ENCODE peak calls at places on chromosome X, in four cellular contexts. Q is SK-N-SH, I is HepG2, H is GM12878. T is an unnamed sample.

GRCh38 chrX:16836371-16836770 is 33.8 kb downstream of the RBBP7 start:
- DNase-seq in Q (peak; percentile 47), I (peak; percentile 17), H (no peak), T (peak; percentile 20)

GRCh38 chrX:12210196-12210815 is 72.0 kb downstream of the FRMPD4 start:
- DNase-seq in Q (no peak), I (no peak), H (no peak), T (no peak)

GRCh38 chrX:102546818-102547493 is 30.4 kb upstream of the TMSB15A start:
- DNase-seq in Q (peak; percentile 54), I (no peak), H (no peak), T (no peak)

GRCh38 chrX:88655460-88655859 is 91.6 kb upstream of the CPXCR1 start:
- DNase-seq in Q (no peak), I (no peak), H (no peak), T (no peak)

GRCh38 chrX:149631293-149632165 is at the start of gene TMEM185A:
- DNase-seq in Q (peak; percentile 88), I (peak; percentile 30), H (no peak), T (peak; percentile 76)

GRCh38 chrX:39477438-39478120 is 620.2 kb downstream of the BCOR start:
- DNase-seq in Q (no peak), I (no peak), H (no peak), T (peak; percentile 34)

GRCh38 chrX:25427873-25428555 is 412.2 kb upstream of the ARX start:
- DNase-seq in Q (no peak), I (no peak), H (no peak), T (no peak)

GRCh38 chrX:10233173-10233572 is 76.4 kb downstream of the CLCN4 start:
- DNase-seq in Q (no peak), I (no peak), H (no peak), T (no peak)

GRCh38 chrX:15254852-15255251 is 15.0 kb downstream of the ASB9 start:
- DNase-seq in Q (no peak), I (no peak), H (no peak), T (no peak)

GRCh38 chrX:46340696-46341095 is 204.5 kb downstream of the ZNF674 start:
- DNase-seq in Q (no peak), I (no peak), H (no peak), T (no peak)

GRCh38 chrX:51834076-51834475 is 59.3 kb upstream of the MAGED1 start:
- DNase-seq in Q (no peak), I (no peak), H (no peak), T (no peak)

GRCh38 chrX:357693-358471 is 28.8 kb downstream of the PPP2R3B start:
- DNase-seq in Q (no peak), I (no peak), H (no peak), T (no peak)

GRCh38 chrX:47649302-47649701 is 1.1 kb downstream of the ELK1 start:
- DNase-seq in Q (no peak), I (no peak), H (no peak), T (no peak)

GRCh38 chrX:150587585-150588503 is 19.4 kb downstream of the MTM1 start:
- DNase-seq in Q (peak; percentile 33), I (no peak), H (no peak), T (peak; percentile 34)

GRCh38 chrX:54807524-54808108 is at the start of gene MAGED2:
- DNase-seq in Q (peak; percentile 62), I (no peak), H (no peak), T (peak; percentile 25)

GRCh38 chrX:49988128-49988527 is 65.7 kb downstream of the CLCN5 start:
- DNase-seq in Q (no peak), I (no peak), H (no peak), T (no peak)

GRCh38 chrX:122596998-122597397 is 587.1 kb upstream of the GRIA3 start:
- DNase-seq in Q (no peak), I (no peak), H (no peak), T (no peak)

GRCh38 chrX:72139538-72139937 is 7.8 kb upstream of the RTL5 start:
- DNase-seq in Q (no peak), I (no peak), H (no peak), T (no peak)

GRCh38 chrX:108735087-108735679 is 1.2 kb downstream of the IRS4 start:
- DNase-seq in Q (peak; percentile 32), I (no peak), H (no peak), T (no peak)

GRCh38 chrX:345020-345925 is 26.7 kb upstream of the GTPBP6 start:
- DNase-seq in Q (no peak), I (no peak), H (no peak), T (no peak)

GRCh38 chrX:109732319-109732779 is 708 bp downstream of the ACSL4 start:
- DNase-seq in Q (peak; percentile 35), I (no peak), H (no peak), T (peak; percentile 25)

GRCh38 chrX:106302304-106302703 is 134.2 kb downstream of the PWWP3B start:
- DNase-seq in Q (no peak), I (peak; percentile 41), H (no peak), T (no peak)

GRCh38 chrX:17376381-17377046 is 1.5 kb downstream of the NHS start:
- DNase-seq in Q (no peak), I (no peak), H (no peak), T (no peak)

GRCh38 chrX:20205927-20206708 is 60.6 kb downstream of the RPS6KA3 start:
- DNase-seq in Q (no peak), I (no peak), H (no peak), T (no peak)

GRCh38 chrX:69607616-69608015 is 8.3 kb upstream of the EDA start:
- DNase-seq in Q (no peak), I (no peak), H (no peak), T (no peak)
- TF ChIP-seq NFIC in Q (no peak), I (no peak), H (no peak), T (no peak)

GRCh38 chrX:82335772-82336171 is 1133.9 kb downstream of the SH3BGRL start:
- DNase-seq in Q (no peak), I (no peak), H (no peak), T (no peak)
- TF ChIP-seq NFIC in Q (no peak), I (no peak), H (no peak), T (no peak)

GRCh38 chrX:68807818-68808217 is 21.0 kb upstream of the EFNB1 start:
- DNase-seq in Q (no peak), I (no peak), H (no peak), T (no peak)
- TF ChIP-seq NFIC in Q (no peak), I (no peak), H (no peak), T (no peak)

GRCh38 chrX:14125451-14125850 is 95.8 kb upstream of the GEMIN8 start:
- DNase-seq in Q (no peak), I (no peak), H (no peak), T (no peak)

DNA sequence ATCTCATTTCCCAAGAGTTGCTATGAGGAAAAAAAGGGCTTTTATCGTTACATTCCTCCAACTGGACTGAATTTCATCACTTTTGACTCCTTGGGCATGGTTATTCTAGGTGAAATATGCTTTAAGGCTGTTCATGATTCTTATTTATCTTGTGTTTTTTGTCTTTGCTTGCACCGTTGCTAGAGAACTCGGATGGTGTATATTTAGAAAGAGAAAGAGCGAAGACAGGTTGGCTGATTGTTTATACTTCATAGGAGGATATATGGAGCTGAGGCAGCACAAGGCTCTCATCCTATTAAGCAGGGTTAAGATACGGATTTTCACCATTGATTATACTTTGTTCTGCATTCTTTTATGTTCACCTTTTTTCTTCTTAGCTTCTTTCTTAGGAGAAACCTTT is 94.9 kb upstream of the GEMIN8 start:
- DNase-seq in Q (no peak), I (no peak), H (no peak), T (no peak)
- TF ChIP-seq NFIC in Q (no peak), I (no peak), H (no peak), T (no peak)

GRCh38 chrX:81021478-81021877 is 180.2 kb downstream of the HMGN5 start:
- DNase-seq in Q (no peak), I (no peak), H (no peak), T (no peak)
- TF ChIP-seq NFIC in Q (no peak), I (no peak), H (no peak), T (no peak)

DNA sequence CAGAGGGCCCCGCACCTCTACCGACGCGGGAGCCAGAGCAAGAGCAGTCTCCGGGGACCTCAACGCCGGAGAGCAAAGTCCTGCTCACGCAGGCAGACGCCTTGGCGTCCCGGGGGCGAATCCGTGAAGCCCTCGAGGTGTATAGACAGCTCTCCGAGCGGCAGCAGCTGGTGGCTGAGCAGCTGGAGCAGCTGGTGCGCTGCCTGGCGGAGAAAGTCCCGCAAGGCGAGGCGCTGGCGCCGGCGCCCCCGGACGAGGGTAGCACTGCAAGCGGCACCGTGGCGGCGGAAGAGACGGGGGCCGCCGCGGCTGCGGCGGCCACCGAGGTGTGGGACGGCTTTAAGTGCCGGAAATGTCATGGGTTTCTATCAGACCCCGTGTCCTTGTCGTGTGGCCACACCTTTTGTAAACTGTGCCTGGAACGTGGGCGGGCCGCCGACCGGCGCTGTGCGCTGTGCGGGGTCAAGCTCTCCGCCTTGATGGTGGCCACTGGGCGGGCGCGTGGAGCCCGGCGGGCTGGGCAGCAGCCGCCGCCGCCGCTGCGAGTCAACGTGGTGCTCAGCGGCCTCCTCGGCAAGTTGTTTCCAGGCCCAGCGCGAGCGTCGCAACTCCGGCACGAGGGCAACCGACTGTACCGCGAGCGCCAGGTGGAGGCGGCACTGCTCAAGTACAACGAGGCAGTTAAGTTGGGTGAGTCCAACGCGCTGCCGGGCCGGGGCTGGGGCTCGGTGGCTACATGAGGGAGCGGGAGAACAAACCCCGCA is 672 bp downstream of the LONRF3 start:
- DNase-seq in Q (peak; percentile 40), I (peak; percentile 27), H (no peak), T (peak; percentile 50)
- TF ChIP-seq NFIC in Q (no peak), I (no peak), H (no peak), T (no peak)

T was measured in K562.